ENCODE peak calls at places on chromosome 1, in eight cellular contexts. N is iris pigment epithelial cell, W is aorta, F is ELF-1, K is left ventricle myocardium inferior, Q is pulmonary artery endothelial cell, M is amniotic epithelial cell, G is heart left ventricle. B is an unnamed sample.

GRCh38 chr1:171286032-171286705 is 27.8 kb upstream of the FMO4 start:
- DNase-seq in N (peak), W (no peak), F (no peak), K (no peak), Q (no peak), M (peak), G (no peak), B (no peak)

GRCh38 chr1:32351859-32352745 is 10.2 kb downstream of the FAM229A start:
- DNase-seq in N (no peak), W (peak), F (peak), K (peak), Q (no peak), M (no peak), G (peak), B (no peak)

GRCh38 chr1:20654104-20654690 is 7.0 kb downstream of the DDOST start:
- DNase-seq in N (no peak), W (no peak), F (peak), K (peak), Q (no peak), M (no peak), G (peak), B (no peak)

GRCh38 chr1:111597433-111597832 is 22.2 kb upstream of the RAP1A start:
- DNase-seq in N (peak), W (no peak), F (no peak), K (no peak), Q (no peak), M (peak), G (no peak), B (no peak)

GRCh38 chr1:7207875-7208646 is 422.8 kb downstream of the CAMTA1 start:
- DNase-seq in N (peak), W (no peak), F (peak), K (no peak), Q (no peak), M (peak), G (no peak), B (no peak)

GRCh38 chr1:109910963-109911798 is 532 bp downstream of the CSF1 start:
- DNase-seq in N (no peak), W (no peak), F (peak), K (no peak), Q (no peak), M (no peak), G (no peak), B (no peak)

GRCh38 chr1:46530791-46531409 is 20.5 kb downstream of the KNCN start:
- DNase-seq in N (no peak), W (no peak), F (no peak), K (no peak), Q (no peak), M (no peak), G (no peak), B (no peak)

GRCh38 chr1:235279627-235280194 is 48.3 kb downstream of the ARID4B start:
- DNase-seq in N (no peak), W (no peak), F (no peak), K (no peak), Q (no peak), M (peak), G (no peak), B (no peak)

GRCh38 chr1:18907021-18907913 is 4.9 kb upstream of the ALDH4A1 start:
- DNase-seq in N (peak), W (peak), F (peak), K (peak), Q (no peak), M (peak), G (no peak), B (peak)

GRCh38 chr1:93907718-93908117 is 1.5 kb downstream of the GCLM start:
- DNase-seq in N (peak), W (no peak), F (no peak), K (peak), Q (no peak), M (peak), G (no peak), B (no peak)

B was measured in lower lobe of right lung.